ENCODE peak calls at places on chromosomes 4 and X, in nine cellular contexts. L is lower leg skin; Q is NCI-H82; P is endothelial cell; S is stomach; X is kidney glomerular epithelial cell; Y is kidney; I is activated gamma-delta T cell treated with anti-CD3 and anti-CD28 coated beads, Interleukin-2, amount 50 U/mL, for 16 hours; E is T-helper 17 cell. R is an unnamed sample.
A peak's percentile ranks its signal among the peaks of the same experiment; 100 is the strongest.

GRCh38 chr4:73067971-73068394 is 1.5 kb downstream of the COX18 start:
- DNase-seq in L (no peak), Q (peak; percentile 20), P (no peak), S (no peak), X (no peak), Y (no peak), I (no peak), E (no peak), R (no peak)

GRCh38 chr4:123783936-123784335 is 387.3 kb downstream of the SPRY1 start:
- DNase-seq in L (no peak), Q (no peak), P (no peak), S (no peak), X (no peak), Y (no peak), I (no peak), E (no peak), R (no peak)

GRCh38 chrX:69136546-69137331 is 28.5 kb downstream of the PJA1 start:
- DNase-seq in L (no peak), Q (no peak), P (peak; percentile 24), S (no peak), X (no peak), Y (peak; percentile 82), I (no peak), E (no peak), R (no peak)

GRCh38 chr4:122450847-122451246 is 5.7 kb downstream of the IL2 start:
- DNase-seq in L (no peak), Q (peak; percentile 60), P (peak; percentile 14), S (no peak), X (no peak), Y (no peak), I (no peak), E (no peak), R (peak; percentile 5)

GRCh38 chr4:118557298-118557851 is 127.8 kb upstream of the METTL14 start:
- DNase-seq in L (no peak), Q (no peak), P (no peak), S (no peak), X (no peak), Y (no peak), I (no peak), E (no peak), R (no peak)

GRCh38 chr4:185017964-185018772 is at the start of gene HELT:
- DNase-seq in L (no peak), Q (peak; percentile 79), P (no peak), S (no peak), X (no peak), Y (no peak), I (no peak), E (no peak), R (no peak)

GRCh38 chrX:154987940-154988339 is 34.6 kb downstream of the F8 start:
- DNase-seq in L (no peak), Q (no peak), P (no peak), S (no peak), X (no peak), Y (no peak), I (no peak), E (no peak), R (no peak)

GRCh38 chr4:167265231-167265630 is 30.9 kb upstream of the SPOCK3 start:
- DNase-seq in L (no peak), Q (no peak), P (no peak), S (no peak), X (no peak), Y (no peak), I (no peak), E (no peak), R (no peak)

GRCh38 chr4:158327525-158327924 is 117.2 kb downstream of the TMEM144 start:
- DNase-seq in L (no peak), Q (peak; percentile 82), P (no peak), S (no peak), X (no peak), Y (no peak), I (no peak), E (no peak), R (no peak)

GRCh38 chrX:48498374-48498809 is 10.4 kb upstream of the PORCN start:
- DNase-seq in L (no peak), Q (no peak), P (no peak), S (no peak), X (peak; percentile 90), Y (no peak), I (no peak), E (no peak), R (no peak)

R was measured in activated effector memory CD4-positive, alpha-beta T cell treated with Interleukin-2 at 50 U/mL for 16 hours.